ENCODE peak calls at places on chromosomes 13 and 19, in nine cellular contexts. One of them, this sample, is unnamed.

GRCh38 chr13:87274209-87274819 is 396.9 kb upstream of the SLITRK5 start:
- DNase-seq in nephron progenitor cell: peak
- DNase-seq in H1: peak
- DNase-seq in SK-N-SH: peak
- DNase-seq in GM20000: peak
- DNase-seq in body of pancreas: peak
- DNase-seq in ovary: no peak
- DNase-seq in AG10803: peak
- DNase-seq in mucosa of descending colon: no peak
- DNase-seq in this sample: peak

GRCh38 chr19:51480590-51480989 is 2.3 kb downstream of the CEACAM18 start:
- DNase-seq in AG10803: no peak
- DNase-seq in GM20000: no peak
- DNase-seq in body of pancreas: no peak
- DNase-seq in mucosa of descending colon: no peak
- DNase-seq in nephron progenitor cell: peak
- DNase-seq in H1: no peak
- DNase-seq in ovary: no peak
- DNase-seq in SK-N-SH: no peak
- DNase-seq in this sample: peak

GRCh38 chr13:97945342-97945741 is 8.1 kb upstream of the IPO5 start:
- DNase-seq in H1: no peak
- DNase-seq in GM20000: no peak
- DNase-seq in AG10803: peak
- DNase-seq in body of pancreas: no peak
- DNase-seq in ovary: no peak
- DNase-seq in mucosa of descending colon: no peak
- DNase-seq in nephron progenitor cell: no peak
- DNase-seq in SK-N-SH: no peak
- DNase-seq in this sample: no peak

GRCh38 chr19:28242317-28242927 is 970.5 kb downstream of the UQCRFS1 start:
- DNase-seq in GM20000: peak
- DNase-seq in mucosa of descending colon: no peak
- DNase-seq in nephron progenitor cell: peak
- DNase-seq in AG10803: peak
- DNase-seq in body of pancreas: peak
- DNase-seq in H1: peak
- DNase-seq in SK-N-SH: peak
- DNase-seq in ovary: no peak
- DNase-seq in this sample: peak

GRCh38 chr19:4014541-4015491 is 7.3 kb downstream of the PIAS4 start:
- DNase-seq in SK-N-SH: peak
- DNase-seq in AG10803: no peak
- DNase-seq in H1: peak
- DNase-seq in nephron progenitor cell: peak
- DNase-seq in GM20000: no peak
- DNase-seq in ovary: no peak
- DNase-seq in body of pancreas: peak
- DNase-seq in mucosa of descending colon: no peak
- DNase-seq in this sample: peak

GRCh38 chr19:39524495-39524894 is 8.2 kb downstream of the EID2B start:
- DNase-seq in AG10803: no peak
- DNase-seq in nephron progenitor cell: no peak
- DNase-seq in H1: no peak
- DNase-seq in mucosa of descending colon: peak
- DNase-seq in ovary: no peak
- DNase-seq in body of pancreas: no peak
- DNase-seq in SK-N-SH: no peak
- DNase-seq in GM20000: no peak
- DNase-seq in this sample: no peak

GRCh38 chr13:41528021-41528420 is 70.7 kb downstream of the RGCC start:
- DNase-seq in body of pancreas: no peak
- DNase-seq in AG10803: no peak
- DNase-seq in mucosa of descending colon: no peak
- DNase-seq in ovary: no peak
- DNase-seq in GM20000: no peak
- DNase-seq in H1: no peak
- DNase-seq in nephron progenitor cell: no peak
- DNase-seq in SK-N-SH: no peak
- DNase-seq in this sample: no peak

GRCh38 chr19:14139944-14140343 is 3.6 kb upstream of the ASF1B start:
- DNase-seq in body of pancreas: peak
- DNase-seq in GM20000: no peak
- DNase-seq in nephron progenitor cell: no peak
- DNase-seq in AG10803: no peak
- DNase-seq in SK-N-SH: no peak
- DNase-seq in ovary: no peak
- DNase-seq in mucosa of descending colon: no peak
- DNase-seq in H1: no peak
- DNase-seq in this sample: no peak

GRCh38 chr13:114058051-114058867 is 74.2 kb downstream of the RASA3 start:
- DNase-seq in mucosa of descending colon: no peak
- DNase-seq in H1: no peak
- DNase-seq in nephron progenitor cell: no peak
- DNase-seq in body of pancreas: no peak
- DNase-seq in ovary: no peak
- DNase-seq in SK-N-SH: no peak
- DNase-seq in GM20000: no peak
- DNase-seq in AG10803: no peak
- DNase-seq in this sample: no peak

GRCh38 chr19:1237027-1237659 is 662 bp downstream of the CBARP start:
- DNase-seq in mucosa of descending colon: no peak
- DNase-seq in body of pancreas: no peak
- DNase-seq in ovary: peak
- DNase-seq in SK-N-SH: peak
- DNase-seq in AG10803: no peak
- DNase-seq in GM20000: no peak
- DNase-seq in nephron progenitor cell: peak
- DNase-seq in H1: peak
- DNase-seq in this sample: no peak

GRCh38 chr19:15419413-15420025 is 731 bp upstream of the AKAP8L start:
- DNase-seq in GM20000: no peak
- DNase-seq in ovary: no peak
- DNase-seq in AG10803: peak
- DNase-seq in SK-N-SH: no peak
- DNase-seq in mucosa of descending colon: no peak
- DNase-seq in H1: no peak
- DNase-seq in body of pancreas: no peak
- DNase-seq in nephron progenitor cell: no peak
- DNase-seq in this sample: no peak

DNA sequence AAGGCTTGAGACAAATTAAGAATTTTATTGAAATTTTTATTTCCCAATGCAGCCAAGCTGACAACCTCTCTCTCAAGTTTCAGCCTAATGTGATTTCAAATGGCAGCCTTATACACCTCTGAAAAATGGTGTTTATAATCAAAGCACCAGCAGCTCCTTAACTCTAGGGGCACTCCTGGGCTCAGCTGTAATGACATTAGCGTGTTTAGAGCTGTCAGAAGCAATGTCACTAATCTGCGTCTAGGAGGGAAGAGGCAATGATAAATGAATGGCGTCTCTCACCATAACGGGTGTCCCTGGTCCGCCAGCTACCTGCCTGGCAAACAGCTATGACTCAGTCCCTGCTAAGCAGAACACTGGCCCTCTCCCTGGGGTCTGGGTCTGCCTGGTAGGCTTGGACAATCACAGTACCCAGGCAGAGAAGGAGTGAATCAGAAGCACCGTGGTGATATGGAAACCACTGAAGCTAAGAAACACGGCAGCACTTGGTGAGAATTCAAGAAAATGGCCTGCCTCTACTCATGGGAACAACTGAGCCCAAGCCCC is 131.8 kb upstream of the VSTM2B start:
- DNase-seq in mucosa of descending colon: no peak
- DNase-seq in SK-N-SH: no peak
- DNase-seq in GM20000: no peak
- DNase-seq in ovary: no peak
- DNase-seq in body of pancreas: no peak
- DNase-seq in AG10803: no peak
- DNase-seq in nephron progenitor cell: no peak
- DNase-seq in H1: no peak
- DNase-seq in this sample: no peak
- TF ChIP-seq CTCF in mucosa of descending colon: no peak
- TF ChIP-seq CTCF in SK-N-SH: no peak
- TF ChIP-seq CTCF in GM20000: no peak
- TF ChIP-seq CTCF in ovary: no peak
- TF ChIP-seq CTCF in body of pancreas: no peak
- TF ChIP-seq CTCF in AG10803: no peak
- TF ChIP-seq CTCF in nephron progenitor cell: no peak
- TF ChIP-seq CTCF in H1: peak
- TF ChIP-seq CTCF in this sample: no peak

GRCh38 chr13:51237887-51238286 is 15.7 kb downstream of the FAM124A start:
- DNase-seq in nephron progenitor cell: no peak
- DNase-seq in SK-N-SH: no peak
- DNase-seq in ovary: no peak
- DNase-seq in GM20000: no peak
- DNase-seq in AG10803: no peak
- DNase-seq in mucosa of descending colon: no peak
- DNase-seq in body of pancreas: no peak
- DNase-seq in H1: no peak
- DNase-seq in this sample: no peak
- TF ChIP-seq CTCF in nephron progenitor cell: no peak
- TF ChIP-seq CTCF in SK-N-SH: no peak
- TF ChIP-seq CTCF in ovary: no peak
- TF ChIP-seq CTCF in GM20000: no peak
- TF ChIP-seq CTCF in AG10803: no peak
- TF ChIP-seq CTCF in mucosa of descending colon: no peak
- TF ChIP-seq CTCF in body of pancreas: no peak
- TF ChIP-seq CTCF in H1: no peak
- TF ChIP-seq CTCF in this sample: no peak

GRCh38 chr13:57553932-57554331 is 77.6 kb upstream of the PCDH17 start:
- DNase-seq in H1: no peak
- DNase-seq in nephron progenitor cell: no peak
- DNase-seq in SK-N-SH: no peak
- DNase-seq in GM20000: no peak
- DNase-seq in mucosa of descending colon: no peak
- DNase-seq in body of pancreas: no peak
- DNase-seq in AG10803: no peak
- DNase-seq in ovary: no peak
- DNase-seq in this sample: no peak

GRCh38 chr13:57552441-57552840 is 79.1 kb upstream of the PCDH17 start:
- DNase-seq in SK-N-SH: no peak
- DNase-seq in H1: no peak
- DNase-seq in mucosa of descending colon: no peak
- DNase-seq in nephron progenitor cell: no peak
- DNase-seq in body of pancreas: no peak
- DNase-seq in ovary: no peak
- DNase-seq in GM20000: no peak
- DNase-seq in AG10803: no peak
- DNase-seq in this sample: no peak

DNA sequence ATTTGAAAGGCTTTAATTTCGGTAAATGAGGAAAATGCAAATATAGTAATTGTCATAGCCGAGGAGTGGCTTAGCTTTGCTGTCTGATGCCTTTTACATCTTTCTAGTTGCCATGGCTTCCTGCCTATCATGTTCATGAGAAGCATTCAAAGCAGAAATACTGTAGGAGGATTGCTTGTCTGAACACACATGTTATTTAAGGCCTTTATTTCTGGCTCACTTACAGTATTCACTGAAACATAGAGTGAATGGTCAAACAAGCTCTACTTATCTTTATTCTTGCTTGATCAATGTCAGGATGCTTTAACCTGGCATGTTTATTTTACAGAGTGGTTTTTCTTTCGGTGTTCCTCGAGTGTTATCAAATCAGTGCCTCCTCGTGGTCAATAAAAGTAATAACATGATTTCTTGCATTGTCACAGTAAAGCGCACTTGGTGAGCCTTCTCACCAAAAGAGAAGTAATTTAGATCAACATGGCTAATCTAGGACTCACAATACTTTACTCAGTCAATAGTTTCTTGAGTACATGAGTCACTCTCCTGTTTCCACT is 73.5 kb upstream of the PCDH17 start:
- DNase-seq in nephron progenitor cell: no peak
- DNase-seq in body of pancreas: no peak
- DNase-seq in SK-N-SH: peak
- DNase-seq in mucosa of descending colon: no peak
- DNase-seq in ovary: no peak
- DNase-seq in AG10803: no peak
- DNase-seq in H1: no peak
- DNase-seq in GM20000: no peak
- DNase-seq in this sample: no peak
- TF ChIP-seq CTCF in nephron progenitor cell: peak
- TF ChIP-seq CTCF in body of pancreas: no peak
- TF ChIP-seq CTCF in SK-N-SH: peak
- TF ChIP-seq CTCF in mucosa of descending colon: no peak
- TF ChIP-seq CTCF in ovary: no peak
- TF ChIP-seq CTCF in AG10803: no peak
- TF ChIP-seq CTCF in H1: peak
- TF ChIP-seq CTCF in GM20000: no peak
- TF ChIP-seq CTCF in this sample: no peak

GRCh38 chr13:112711528-112712265 is 21.9 kb downstream of the ATP11A start:
- DNase-seq in GM20000: peak
- DNase-seq in SK-N-SH: no peak
- DNase-seq in mucosa of descending colon: peak
- DNase-seq in H1: peak
- DNase-seq in nephron progenitor cell: peak
- DNase-seq in body of pancreas: peak
- DNase-seq in ovary: peak
- DNase-seq in AG10803: peak
- DNase-seq in this sample: peak
- TF ChIP-seq CTCF in GM20000: no peak
- TF ChIP-seq CTCF in SK-N-SH: peak
- TF ChIP-seq CTCF in mucosa of descending colon: no peak
- TF ChIP-seq CTCF in H1: peak
- TF ChIP-seq CTCF in nephron progenitor cell: no peak
- TF ChIP-seq CTCF in body of pancreas: no peak
- TF ChIP-seq CTCF in ovary: no peak
- TF ChIP-seq CTCF in AG10803: peak
- TF ChIP-seq CTCF in this sample: no peak

GRCh38 chr13:104532131-104532530 is 1465.9 kb upstream of the SLC10A2 start:
- DNase-seq in body of pancreas: no peak
- DNase-seq in ovary: no peak
- DNase-seq in H1: no peak
- DNase-seq in AG10803: no peak
- DNase-seq in SK-N-SH: no peak
- DNase-seq in nephron progenitor cell: no peak
- DNase-seq in mucosa of descending colon: no peak
- DNase-seq in GM20000: no peak
- DNase-seq in this sample: no peak

GRCh38 chr13:104530741-104531140 is 1464.5 kb upstream of the SLC10A2 start:
- DNase-seq in ovary: no peak
- DNase-seq in AG10803: no peak
- DNase-seq in body of pancreas: no peak
- DNase-seq in SK-N-SH: no peak
- DNase-seq in GM20000: no peak
- DNase-seq in nephron progenitor cell: no peak
- DNase-seq in H1: no peak
- DNase-seq in mucosa of descending colon: no peak
- DNase-seq in this sample: no peak

DNA sequence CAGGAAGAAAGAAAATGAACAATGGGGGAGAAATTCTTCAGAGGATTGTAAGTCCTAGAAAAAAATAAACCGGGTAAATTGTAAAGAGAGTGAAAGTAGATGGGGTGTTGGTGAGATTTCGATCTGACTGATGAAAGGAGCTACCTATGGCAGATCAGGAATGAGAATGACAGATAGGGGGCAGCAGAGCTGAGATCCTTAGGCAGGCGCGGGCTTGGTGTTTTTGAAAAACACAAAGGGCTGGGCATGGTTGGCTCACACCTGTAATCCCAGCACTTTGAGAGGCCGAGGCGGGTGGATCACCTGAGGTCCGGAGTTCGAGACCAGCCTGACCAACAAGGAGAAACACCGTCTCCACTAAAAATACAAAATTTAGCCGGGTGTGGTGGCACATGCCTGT is 1468.6 kb upstream of the SLC10A2 start:
- DNase-seq in SK-N-SH: no peak
- DNase-seq in body of pancreas: no peak
- DNase-seq in AG10803: no peak
- DNase-seq in H1: no peak
- DNase-seq in ovary: no peak
- DNase-seq in nephron progenitor cell: peak
- DNase-seq in GM20000: no peak
- DNase-seq in mucosa of descending colon: no peak
- DNase-seq in this sample: peak
- TF ChIP-seq CTCF in SK-N-SH: peak
- TF ChIP-seq CTCF in body of pancreas: no peak
- TF ChIP-seq CTCF in AG10803: no peak
- TF ChIP-seq CTCF in H1: peak
- TF ChIP-seq CTCF in ovary: no peak
- TF ChIP-seq CTCF in nephron progenitor cell: no peak
- TF ChIP-seq CTCF in GM20000: no peak
- TF ChIP-seq CTCF in mucosa of descending colon: no peak
- TF ChIP-seq CTCF in this sample: no peak